ENCODE peak calls at places on chromosomes 7 and 10, in nine cellular contexts. K is astrocyte of the cerebellum, M is adrenal gland, T is foreskin fibroblast, R is fibroblast of mammary gland, Z is AG10803, B is brain microvascular endothelial cell, N is PC-3, U is left ventricle myocardium inferior. Y is an unnamed sample.

GRCh38 chr10:109451879-109452278 is 471.4 kb downstream of the XPNPEP1 start:
- DNase-seq in K (no peak), M (no peak), T (no peak), R (no peak), Z (no peak), B (no peak), N (no peak), U (no peak), Y (no peak)

GRCh38 chr10:87915406-87915805 is 52.0 kb downstream of the PTEN start:
- DNase-seq in K (no peak), M (no peak), T (no peak), R (no peak), Z (no peak), B (no peak), N (no peak), U (no peak), Y (no peak)

GRCh38 chr7:25860882-25861228 is 291.1 kb upstream of the NFE2L3 start:
- DNase-seq in K (no peak), M (no peak), T (no peak), R (no peak), Z (no peak), B (no peak), N (no peak), U (no peak), Y (no peak)

GRCh38 chr7:4809091-4809591 is 33.7 kb downstream of the AP5Z1 start:
- DNase-seq in K (no peak), M (no peak), T (no peak), R (no peak), Z (no peak), B (no peak), N (no peak), U (no peak), Y (no peak)

GRCh38 chr7:63071920-63072319 is 926.7 kb upstream of the ZNF722 start:
- DNase-seq in K (no peak), M (no peak), T (no peak), R (no peak), Z (no peak), B (no peak), N (no peak), U (no peak), Y (no peak)

GRCh38 chr10:47047577-47048532 is 136.6 kb downstream of the PTPN20 start:
- DNase-seq in K (peak), M (peak), T (peak), R (peak), Z (peak), B (peak), N (peak), U (peak), Y (peak)

GRCh38 chr10:111551001-111551400 is 474.2 kb downstream of the ADRA2A start:
- DNase-seq in K (no peak), M (no peak), T (no peak), R (peak), Z (peak), B (no peak), N (no peak), U (no peak), Y (no peak)

GRCh38 chr10:114905450-114905849 is 32.5 kb upstream of the TRUB1 start:
- DNase-seq in K (no peak), M (no peak), T (peak), R (peak), Z (no peak), B (peak), N (peak), U (no peak), Y (peak)

GRCh38 chr10:51999089-51999488 is 299.7 kb upstream of the CSTF2T start:
- DNase-seq in K (no peak), M (no peak), T (peak), R (peak), Z (peak), B (no peak), N (peak), U (no peak), Y (no peak)

GRCh38 chr7:158702196-158702595 is 2.4 kb downstream of the NCAPG2 start:
- DNase-seq in K (no peak), M (no peak), T (no peak), R (no peak), Z (no peak), B (no peak), N (no peak), U (no peak), Y (no peak)

GRCh38 chr10:50420166-50420565 is 168.8 kb upstream of the ASAH2 start:
- DNase-seq in K (no peak), M (no peak), T (no peak), R (no peak), Z (no peak), B (no peak), N (no peak), U (no peak), Y (no peak)

GRCh38 chr7:157250605-157251228 is 86.1 kb upstream of the DNAJB6 start:
- DNase-seq in K (peak), M (peak), T (peak), R (peak), Z (peak), B (peak), N (peak), U (no peak), Y (peak)

GRCh38 chr7:132869166-132869861 is 212.6 kb downstream of the CHCHD3 start:
- DNase-seq in K (no peak), M (no peak), T (peak), R (no peak), Z (peak), B (no peak), N (no peak), U (no peak), Y (no peak)

GRCh38 chr7:101815826-101816488 is 1.5 kb upstream of the CUX1 start:
- DNase-seq in K (peak), M (peak), T (peak), R (peak), Z (peak), B (peak), N (peak), U (peak), Y (peak)

GRCh38 chr7:1669486-1669951 is 558 bp upstream of the ELFN1 start:
- DNase-seq in K (no peak), M (peak), T (no peak), R (no peak), Z (no peak), B (no peak), N (no peak), U (no peak), Y (no peak)

GRCh38 chr10:51629969-51630617 is 69.3 kb downstream of the CSTF2T start:
- DNase-seq in K (no peak), M (no peak), T (peak), R (peak), Z (peak), B (no peak), N (no peak), U (peak), Y (no peak)

GRCh38 chr7:125516194-125516593 is 586.6 kb upstream of the POT1 start:
- DNase-seq in K (no peak), M (no peak), T (no peak), R (no peak), Z (no peak), B (no peak), N (no peak), U (no peak), Y (no peak)

GRCh38 chr10:119640384-119640783 is 10.8 kb upstream of the BAG3 start:
- DNase-seq in K (no peak), M (no peak), T (no peak), R (no peak), Z (no peak), B (no peak), N (no peak), U (no peak), Y (no peak)

GRCh38 chr7:39659356-39660013 is 36.1 kb downstream of the RALA start:
- DNase-seq in K (no peak), M (no peak), T (peak), R (peak), Z (peak), B (no peak), N (no peak), U (no peak), Y (no peak)

GRCh38 chr7:156474241-156474743 is 166.3 kb upstream of the RNF32 start:
- DNase-seq in K (peak), M (peak), T (peak), R (peak), Z (no peak), B (peak), N (peak), U (no peak), Y (peak)

GRCh38 chr10:77027576-77027975 is 610.0 kb downstream of the KCNMA1 start:
- DNase-seq in K (no peak), M (no peak), T (no peak), R (no peak), Z (no peak), B (no peak), N (no peak), U (no peak), Y (no peak)

GRCh38 chr10:119395287-119396007 is 147.1 kb downstream of the RGS10 start:
- DNase-seq in K (no peak), M (peak), T (peak), R (peak), Z (no peak), B (peak), N (no peak), U (peak), Y (peak)

DNA sequence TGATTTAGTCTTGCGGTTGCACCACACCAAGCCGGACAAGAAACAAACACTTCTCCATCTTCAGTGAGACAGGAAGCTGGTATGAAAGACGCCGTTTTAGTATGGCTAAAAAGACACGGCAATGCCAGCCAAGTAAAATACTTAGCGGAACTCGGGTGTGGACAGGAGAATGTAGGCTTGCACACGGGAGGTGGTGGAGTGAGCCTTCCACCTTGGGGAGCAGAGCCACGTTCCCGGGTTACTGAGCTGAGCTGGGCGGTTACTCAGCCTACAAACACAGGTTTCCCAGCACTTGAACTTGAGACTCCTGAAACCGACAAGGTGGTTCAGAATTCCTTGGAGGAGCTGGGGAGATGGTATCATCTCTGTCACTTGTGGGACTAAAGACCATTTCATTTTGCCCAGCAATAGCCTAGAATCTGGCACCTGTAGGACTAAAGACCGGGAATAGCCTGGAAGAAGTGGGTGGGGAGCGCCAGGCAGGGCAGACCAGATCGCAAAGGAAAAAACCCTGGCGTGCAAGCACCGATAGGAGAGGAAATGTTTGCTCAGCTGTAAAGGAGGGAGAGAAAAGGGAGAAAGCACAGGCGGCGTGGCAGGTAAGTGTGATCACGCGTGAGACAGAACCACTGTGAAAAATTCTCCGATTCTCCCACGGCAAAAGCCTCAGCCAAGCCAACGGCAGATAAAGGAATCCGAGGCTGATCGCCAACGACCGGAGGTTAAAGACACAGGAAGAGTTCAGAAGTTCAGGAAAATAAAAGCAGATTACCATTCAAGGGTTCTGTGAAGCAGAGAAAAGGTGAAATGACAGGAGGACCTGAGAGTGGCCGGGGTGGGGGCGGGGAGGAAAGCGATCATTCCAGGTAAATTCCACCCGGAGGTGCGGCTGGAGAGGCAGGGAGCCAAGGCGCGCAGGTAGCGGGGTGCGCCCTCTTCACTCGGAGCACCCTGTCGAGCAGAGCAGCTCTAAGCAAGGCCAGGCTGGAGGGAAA is 35.0 kb upstream of the SEPHS1 start:
- DNase-seq in K (no peak), M (no peak), T (peak), R (no peak), Z (no peak), B (no peak), N (peak), U (no peak), Y (no peak)
- H3K4me3 ChIP-seq in K (no peak), M (peak), T (no peak), R (no peak), Z (peak), B (no peak), N (peak), U (peak), Y (no peak)

GRCh38 chr7:42991913-42992576 is 59.9 kb downstream of the MRPL32 start:
- DNase-seq in K (no peak), M (no peak), T (no peak), R (no peak), Z (no peak), B (no peak), N (no peak), U (no peak), Y (no peak)
- TF ChIP-seq CTCF in K (no peak), M (no peak), T (no peak), R (no peak), Z (no peak), B (no peak), N (no peak), U (no peak), Y (no peak)

DNA sequence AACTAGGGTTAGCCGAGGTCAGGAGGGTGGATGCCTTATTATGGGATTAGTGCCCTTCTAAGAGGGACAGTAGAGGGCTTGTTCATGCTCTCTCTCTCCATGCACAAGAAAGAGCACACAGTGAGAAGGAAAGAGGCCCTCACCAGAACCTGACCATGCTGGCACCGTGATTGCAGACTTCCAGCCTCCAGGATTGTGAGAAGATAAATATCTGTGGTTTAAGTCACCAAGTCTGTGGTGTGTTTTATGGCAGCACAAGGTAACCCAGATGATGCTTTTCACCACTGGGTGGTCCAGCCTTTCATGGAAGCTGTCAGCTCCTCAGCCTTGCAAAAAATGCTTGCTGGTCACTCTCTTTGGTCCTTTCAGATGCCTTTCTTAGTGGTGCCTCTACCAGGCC is 175.9 kb downstream of the ANKRD30A start:
- DNase-seq in K (no peak), M (no peak), T (no peak), R (no peak), Z (no peak), B (no peak), N (no peak), U (no peak), Y (no peak)
- H3K4me3 ChIP-seq in K (no peak), M (no peak), T (no peak), R (no peak), Z (no peak), B (no peak), N (no peak), U (no peak), Y (no peak)

GRCh38 chr10:104123397-104123796 is 1.4 kb downstream of the SFR1 start:
- DNase-seq in K (no peak), M (no peak), T (peak), R (peak), Z (peak), B (no peak), N (peak), U (no peak), Y (no peak)
- TF ChIP-seq CTCF in K (peak), M (no peak), T (peak), R (peak), Z (peak), B (peak), N (peak), U (peak), Y (peak)

GRCh38 chr7:54145716-54146115 is 396.5 kb upstream of the VSTM2A start:
- DNase-seq in K (no peak), M (no peak), T (no peak), R (no peak), Z (no peak), B (no peak), N (no peak), U (no peak), Y (no peak)
- H3K4me3 ChIP-seq in K (no peak), M (no peak), T (no peak), R (no peak), Z (no peak), B (no peak), N (no peak), U (no peak), Y (no peak)

GRCh38 chr7:117238937-117239336 is 83.9 kb downstream of the WNT2 start:
- DNase-seq in K (no peak), M (no peak), T (no peak), R (no peak), Z (no peak), B (no peak), N (no peak), U (no peak), Y (no peak)
- TF ChIP-seq CTCF in K (no peak), M (no peak), T (no peak), R (no peak), Z (no peak), B (no peak), N (no peak), U (no peak), Y (no peak)

GRCh38 chr7:44639701-44640321 is 33.4 kb downstream of the OGDH start:
- DNase-seq in K (peak), M (peak), T (peak), R (peak), Z (peak), B (peak), N (peak), U (peak), Y (peak)
- H3K4me3 ChIP-seq in K (no peak), M (peak), T (no peak), R (no peak), Z (no peak), B (no peak), N (no peak), U (no peak), Y (no peak)

GRCh38 chr7:54782829-54783228 is 23.8 kb upstream of the SEC61G start:
- DNase-seq in K (no peak), M (no peak), T (no peak), R (no peak), Z (no peak), B (no peak), N (no peak), U (no peak), Y (no peak)
- TF ChIP-seq CTCF in K (no peak), M (no peak), T (no peak), R (no peak), Z (no peak), B (no peak), N (no peak), U (no peak), Y (no peak)

GRCh38 chr10:102135956-102136526 is 3.2 kb downstream of the PPRC1 start:
- DNase-seq in K (no peak), M (no peak), T (no peak), R (no peak), Z (no peak), B (no peak), N (no peak), U (no peak), Y (no peak)
- H3K4me3 ChIP-seq in K (no peak), M (no peak), T (no peak), R (no peak), Z (no peak), B (no peak), N (peak), U (no peak), Y (no peak)